ENCODE peak calls at places on chromosomes 11 and 22, in five cellular contexts. S is activated CD8-positive, alpha-beta memory T cell treated with anti-CD3 and anti-CD28 coated beads, Interleukin-2, amount 50 U/mL, for 48 hours; L is midbrain; C is epithelial cell of prostate; B is activated naive CD8-positive, alpha-beta T cell treated with anti-CD3 and anti-CD28 coated beads, Interleukin-2, amount 50 U/mL, for 24 hours. Q is an unnamed sample.

GRCh38 chr11:111730031-111730430 is 36.2 kb downstream of the PPP2R1B start:
- DNase-seq in S (no peak), L (no peak), C (no peak), B (no peak), Q (no peak)

GRCh38 chr11:47104337-47104950 is 72.2 kb downstream of the ARFGAP2 start:
- DNase-seq in S (no peak), L (peak; percentile 31), C (no peak), B (no peak), Q (no peak)

GRCh38 chr11:7595016-7595869 is 78.1 kb downstream of the CYB5R2 start:
- DNase-seq in S (no peak), L (no peak), C (no peak), B (no peak), Q (no peak)

GRCh38 chr22:48368975-48369525 is 1458.6 kb downstream of the BRD1 start:
- DNase-seq in S (no peak), L (no peak), C (no peak), B (no peak), Q (no peak)

GRCh38 chr11:113435190-113435968 is 39.8 kb downstream of the DRD2 start:
- DNase-seq in S (no peak), L (no peak), C (no peak), B (no peak), Q (no peak)

GRCh38 chr11:115437902-115438575 is 66.2 kb downstream of the CADM1 start:
- DNase-seq in S (no peak), L (peak; percentile 11), C (no peak), B (no peak), Q (no peak)

GRCh38 chr11:85595285-85595884 is 31.8 kb downstream of the DLG2 start:
- DNase-seq in S (no peak), L (peak; percentile 14), C (peak; percentile 18), B (no peak), Q (peak; percentile 26)

GRCh38 chr22:30253205-30253852 is 6.8 kb upstream of the LIF start:
- DNase-seq in S (no peak), L (peak; percentile 25), C (no peak), B (no peak), Q (no peak)

GRCh38 chr11:31761636-31762035 is 49.5 kb downstream of the PAX6 start:
- DNase-seq in S (no peak), L (no peak), C (no peak), B (no peak), Q (no peak)

GRCh38 chr11:1747753-1748466 is 2.5 kb downstream of the IFITM10 start:
- DNase-seq in S (no peak), L (peak; percentile 16), C (no peak), B (no peak), Q (no peak)

GRCh38 chr22:39299829-39300178 is 19.6 kb downstream of the RPL3 start:
- DNase-seq in S (no peak), L (no peak), C (no peak), B (no peak), Q (no peak)

GRCh38 chr22:46484156-46484860 is 53.1 kb downstream of the CELSR1 start:
- DNase-seq in S (no peak), L (no peak), C (no peak), B (no peak), Q (no peak)

GRCh38 chr22:30221121-30221992 is 25.2 kb downstream of the LIF start:
- DNase-seq in S (peak; percentile 79), L (no peak), C (no peak), B (peak; percentile 70), Q (no peak)

GRCh38 chr11:22920939-22921565 is 60.8 kb upstream of the CCDC179 start:
- DNase-seq in S (no peak), L (peak; percentile 40), C (no peak), B (no peak), Q (peak; percentile 48)

GRCh38 chr11:86473991-86474833 is 99.5 kb downstream of the CCDC81 start:
- DNase-seq in S (no peak), L (no peak), C (no peak), B (no peak), Q (no peak)

GRCh38 chr11:126140932-126141291 is 70.5 kb downstream of the RPUSD4 start:
- DNase-seq in S (no peak), L (peak; percentile 8), C (no peak), B (no peak), Q (peak; percentile 24)

Q was measured in foreskin keratinocyte.